ENCODE peak calls at places on chromosomes 6 and 20, in nine cellular contexts. O is OCI-LY7, I is glutamatergic neuron, S is adrenal gland, G is K562, T is Caco-2, P is left ventricle myocardium inferior, Y is tibial artery, D is dorsolateral prefrontal cortex. C is an unnamed sample.

GRCh38 chr6:94130458-94130857 is 711.1 kb upstream of the EPHA7 start:
- DNase-seq in O (no peak), I (no peak), S (no peak), G (no peak), T (no peak), P (no peak), Y (no peak), D (no peak), C (no peak)

GRCh38 chr20:33674294-33675126 is at the start of gene NECAB3:
- DNase-seq in O (peak), I (peak), S (peak), G (peak), T (peak), P (peak), Y (peak), D (peak), C (peak)

GRCh38 chr6:138468320-138469015 is 30.8 kb downstream of the NHSL1 start:
- DNase-seq in O (no peak), I (peak), S (no peak), G (no peak), T (no peak), P (no peak), Y (no peak), D (no peak), C (no peak)

GRCh38 chr6:129653746-129654145 is 56.2 kb downstream of the ARHGAP18 start:
- DNase-seq in O (no peak), I (no peak), S (no peak), G (no peak), T (no peak), P (no peak), Y (no peak), D (no peak), C (no peak)

GRCh38 chr6:119348308-119349040 is 1.1 kb downstream of the MAN1A1 start:
- DNase-seq in O (peak), I (peak), S (peak), G (peak), T (peak), P (peak), Y (peak), D (no peak), C (no peak)

GRCh38 chr20:48298851-48299484 is 513.7 kb upstream of the SULF2 start:
- DNase-seq in O (no peak), I (no peak), S (no peak), G (no peak), T (no peak), P (no peak), Y (no peak), D (peak), C (no peak)

GRCh38 chr6:47188588-47189021 is 121.1 kb downstream of the TNFRSF21 start:
- DNase-seq in O (no peak), I (no peak), S (no peak), G (no peak), T (peak), P (no peak), Y (no peak), D (no peak), C (no peak)

GRCh38 chr20:43836790-43837189 is 77.9 kb upstream of the TOX2 start:
- DNase-seq in O (no peak), I (no peak), S (no peak), G (no peak), T (peak), P (no peak), Y (no peak), D (no peak), C (no peak)

GRCh38 chr6:27867941-27868705 is 44.1 kb downstream of the OR2B2 start:
- DNase-seq in O (peak), I (no peak), S (no peak), G (no peak), T (no peak), P (no peak), Y (no peak), D (no peak), C (peak)

GRCh38 chr20:2387180-2387577 is 6.5 kb downstream of the TGM6 start:
- DNase-seq in O (peak), I (peak), S (peak), G (peak), T (peak), P (no peak), Y (no peak), D (no peak), C (peak)

GRCh38 chr6:80348263-80348662 is 241.8 kb downstream of the BCKDHB start:
- DNase-seq in O (no peak), I (no peak), S (no peak), G (no peak), T (no peak), P (peak), Y (no peak), D (no peak), C (no peak)

GRCh38 chr20:10427060-10427692 is 6.8 kb downstream of the MKKS start:
- DNase-seq in O (peak), I (peak), S (peak), G (no peak), T (peak), P (peak), Y (no peak), D (peak), C (peak)

GRCh38 chr20:52234302-52235045 is 42.9 kb upstream of the ZFP64 start:
- DNase-seq in O (no peak), I (no peak), S (no peak), G (no peak), T (no peak), P (no peak), Y (no peak), D (no peak), C (no peak)

GRCh38 chr6:3208775-3209113 is 18.7 kb downstream of the TUBB2B start:
- DNase-seq in O (no peak), I (no peak), S (no peak), G (no peak), T (no peak), P (no peak), Y (no peak), D (no peak), C (no peak)

GRCh38 chr6:3208096-3208774 is 19.2 kb downstream of the TUBB2B start:
- DNase-seq in O (no peak), I (no peak), S (no peak), G (peak), T (no peak), P (no peak), Y (peak), D (no peak), C (no peak)

GRCh38 chr6:3205913-3206312 is 21.5 kb downstream of the TUBB2B start:
- DNase-seq in O (no peak), I (no peak), S (no peak), G (no peak), T (no peak), P (no peak), Y (no peak), D (peak), C (peak)

GRCh38 chr6:3204921-3205320 is 22.5 kb downstream of the TUBB2B start:
- DNase-seq in O (no peak), I (no peak), S (no peak), G (no peak), T (no peak), P (no peak), Y (no peak), D (no peak), C (no peak)

GRCh38 chr6:3206339-3207015 is 21.0 kb downstream of the TUBB2B start:
- DNase-seq in O (no peak), I (no peak), S (no peak), G (no peak), T (no peak), P (no peak), Y (no peak), D (no peak), C (no peak)
- TF ChIP-seq CTCF in O (peak), I (no peak), S (no peak), G (peak), T (no peak), P (no peak), Y (no peak), D (no peak), C (peak)

GRCh38 chr20:13771853-13772453 is 12.8 kb downstream of the ESF1 start:
- DNase-seq in O (peak), I (no peak), S (no peak), G (peak), T (no peak), P (no peak), Y (no peak), D (no peak), C (peak)
- TF ChIP-seq CTCF in O (peak), I (peak), S (peak), G (no peak), T (no peak), P (peak), Y (peak), D (peak), C (no peak)

GRCh38 chr6:33851959-33852358 is 48.2 kb upstream of the MLN start:
- DNase-seq in O (no peak), I (peak), S (no peak), G (peak), T (peak), P (no peak), Y (no peak), D (no peak), C (peak)
- TF ChIP-seq CTCF in O (peak), I (peak), S (peak), G (peak), T (peak), P (peak), Y (peak), D (no peak), C (peak)

GRCh38 chr6:4225207-4225872 is 90.0 kb upstream of the ECI2 start:
- DNase-seq in O (no peak), I (no peak), S (no peak), G (no peak), T (peak), P (no peak), Y (no peak), D (no peak), C (peak)
- TF ChIP-seq CTCF in O (peak), I (no peak), S (no peak), G (peak), T (no peak), P (peak), Y (no peak), D (no peak), C (no peak)

GRCh38 chr20:63577317-63577894 is 3.4 kb upstream of the HELZ2 start:
- DNase-seq in O (no peak), I (no peak), S (no peak), G (no peak), T (no peak), P (peak), Y (no peak), D (no peak), C (no peak)

GRCh38 chr20:63576311-63576710 is 2.3 kb upstream of the HELZ2 start:
- DNase-seq in O (no peak), I (no peak), S (no peak), G (no peak), T (no peak), P (no peak), Y (no peak), D (no peak), C (no peak)

GRCh38 chr20:63580796-63581461 is 6.9 kb upstream of the HELZ2 start:
- DNase-seq in O (peak), I (peak), S (peak), G (peak), T (peak), P (no peak), Y (no peak), D (peak), C (peak)

GRCh38 chr20:63579017-63579705 is 5.1 kb upstream of the HELZ2 start:
- DNase-seq in O (no peak), I (no peak), S (no peak), G (no peak), T (no peak), P (no peak), Y (no peak), D (no peak), C (peak)

DNA sequence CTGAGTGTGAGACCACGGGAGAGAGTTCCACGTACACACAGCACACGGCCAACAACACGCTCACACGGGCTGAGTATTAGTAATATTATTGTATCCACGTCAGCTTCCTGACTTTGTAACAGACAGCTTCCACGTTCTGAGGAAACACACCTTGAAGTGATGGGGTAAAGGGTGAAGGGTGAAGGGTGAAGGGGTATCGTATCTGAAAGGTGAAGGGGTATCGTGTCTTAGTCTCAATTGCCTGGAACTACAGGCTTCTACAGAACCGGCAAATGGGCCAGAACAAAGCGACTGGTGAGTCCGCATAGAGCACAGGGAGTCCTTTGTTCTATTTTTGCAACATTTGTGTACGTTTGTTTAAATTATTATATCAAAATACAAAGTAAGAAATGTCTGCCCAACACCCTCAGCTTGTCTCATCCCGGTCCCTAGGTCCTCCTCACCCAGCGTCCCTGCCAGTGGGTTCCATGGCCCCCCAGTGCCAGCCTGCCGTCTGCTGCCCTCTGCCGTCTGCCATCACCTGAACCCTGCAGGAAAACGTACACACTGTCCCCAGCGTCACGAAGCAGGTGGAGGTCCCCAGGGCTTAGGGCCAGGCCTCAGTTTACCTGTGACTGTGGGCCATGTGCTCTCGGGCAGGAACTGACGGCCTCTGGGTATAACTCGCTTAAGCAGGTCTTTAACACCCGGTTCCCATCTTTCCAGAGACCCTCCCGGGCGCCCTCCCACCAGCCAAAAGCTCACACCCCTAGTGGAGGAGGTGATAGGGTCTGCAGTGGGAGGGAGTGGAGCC is 4.4 kb upstream of the HELZ2 start:
- DNase-seq in O (peak), I (no peak), S (no peak), G (no peak), T (no peak), P (no peak), Y (no peak), D (no peak), C (no peak)
- TF ChIP-seq CTCF in O (peak), I (no peak), S (no peak), G (no peak), T (no peak), P (peak), Y (no peak), D (no peak), C (no peak)